ENCODE peak calls at places on chromosomes 3 and 15, in five cellular contexts. A is aorta, K is lower lobe of right lung, J is brain microvascular endothelial cell, Y is left ventricle myocardium inferior. T is an unnamed sample.
A peak's percentile ranks its signal among the peaks of the same experiment; 100 is the strongest.

GRCh38 chr3:48086736-48087470 is 70.7 kb upstream of the MAP4 start:
- DNase-seq in A (no peak), K (no peak), J (peak; percentile 50), Y (no peak), T (no peak)

GRCh38 chr3:19013879-19014278 is 134.4 kb upstream of the KCNH8 start:
- DNase-seq in A (no peak), K (no peak), J (no peak), Y (no peak), T (no peak)

GRCh38 chr3:88188436-88188835 is 38.7 kb downstream of the C3orf38 start:
- DNase-seq in A (no peak), K (no peak), J (peak; percentile 69), Y (peak; percentile 29), T (no peak)

GRCh38 chr3:108021533-108021932 is 69.3 kb downstream of the CD47 start:
- DNase-seq in A (no peak), K (no peak), J (no peak), Y (no peak), T (no peak)

GRCh38 chr3:194754091-194754490 is 68.4 kb downstream of the FAM43A start:
- DNase-seq in A (no peak), K (no peak), J (no peak), Y (no peak), T (no peak)

GRCh38 chr3:39154323-39155021 is 1.1 kb upstream of the CSRNP1 start:
- DNase-seq in A (peak; percentile 87), K (no peak), J (no peak), Y (no peak), T (no peak)

GRCh38 chr3:172675371-172676193 is 35.3 kb downstream of the NCEH1 start:
- DNase-seq in A (no peak), K (no peak), J (peak; percentile 44), Y (no peak), T (no peak)

GRCh38 chr15:96327155-96327741 is 3.3 kb upstream of the NR2F2 start:
- DNase-seq in A (no peak), K (no peak), J (peak; percentile 72), Y (no peak), T (no peak)

GRCh38 chr3:98630416-98630815 is 37.0 kb upstream of the CPOX start:
- DNase-seq in A (no peak), K (no peak), J (no peak), Y (no peak), T (no peak)

GRCh38 chr3:106339551-106339950 is 470.7 kb upstream of the CBLB start:
- DNase-seq in A (no peak), K (no peak), J (no peak), Y (no peak), T (no peak)

GRCh38 chr3:160707187-160707789 is 30.3 kb downstream of the ARL14 start:
- DNase-seq in A (no peak), K (no peak), J (peak; percentile 48), Y (no peak), T (peak; percentile 20)

GRCh38 chr3:194749631-194750271 is 64.1 kb downstream of the FAM43A start:
- DNase-seq in A (no peak), K (no peak), J (peak; percentile 38), Y (no peak), T (no peak)

GRCh38 chr15:42591238-42591936 is 16.0 kb downstream of the STARD9 start:
- DNase-seq in A (no peak), K (no peak), J (peak; percentile 25), Y (no peak), T (no peak)

GRCh38 chr3:106262976-106263375 is 394.2 kb upstream of the CBLB start:
- DNase-seq in A (no peak), K (no peak), J (peak; percentile 16), Y (no peak), T (no peak)

GRCh38 chr15:79209116-79209515 is 73.4 kb upstream of the ANKRD34C start:
- DNase-seq in A (no peak), K (no peak), J (no peak), Y (no peak), T (no peak)

GRCh38 chr3:53236112-53236841 is 19.5 kb downstream of the TKT start:
- DNase-seq in A (peak; percentile 87), K (peak; percentile 78), J (peak; percentile 82), Y (peak; percentile 71), T (peak; percentile 79)

GRCh38 chr3:29440321-29441019 is 159.6 kb downstream of the RBMS3 start:
- DNase-seq in A (no peak), K (no peak), J (no peak), Y (no peak), T (no peak)

GRCh38 chr3:56799251-56799882 is 2.4 kb downstream of the ARHGEF3 start:
- DNase-seq in A (no peak), K (no peak), J (no peak), Y (no peak), T (no peak)

GRCh38 chr3:50610992-50611463 is 546 bp downstream of the CISH start:
- DNase-seq in A (no peak), K (no peak), J (no peak), Y (peak; percentile 19), T (no peak)

GRCh38 chr3:172074578-172074977 is 35.2 kb downstream of the FNDC3B start:
- DNase-seq in A (no peak), K (no peak), J (no peak), Y (no peak), T (no peak)

GRCh38 chr3:106552401-106553043 is 683.7 kb upstream of the CBLB start:
- DNase-seq in A (no peak), K (no peak), J (no peak), Y (no peak), T (no peak)

GRCh38 chr15:42315435-42316020 is 42.3 kb upstream of the TMEM87A start:
- DNase-seq in A (no peak), K (no peak), J (no peak), Y (no peak), T (no peak)

GRCh38 chr3:11530153-11530721 is 113.5 kb downstream of the VGLL4 start:
- DNase-seq in A (peak; percentile 80), K (no peak), J (peak; percentile 96), Y (peak; percentile 67), T (no peak)

GRCh38 chr3:38190481-38190881 is 25.1 kb downstream of the OXSR1 start:
- DNase-seq in A (no peak), K (no peak), J (no peak), Y (no peak), T (no peak)

GRCh38 chr15:38559131-38559530 is 5.5 kb downstream of the RASGRP1 start:
- DNase-seq in A (no peak), K (no peak), J (no peak), Y (no peak), T (no peak)

GRCh38 chr15:73964736-73965093 is 27.4 kb downstream of the STOML1 start:
- DNase-seq in A (peak; percentile 95), K (peak; percentile 84), J (peak; percentile 76), Y (peak; percentile 84), T (peak; percentile 86)
- H3K27ac ChIP-seq in A (no peak overlapping the region), K (no peak overlapping the region), J (no peak overlapping the region), Y (no peak overlapping the region), T (peak overlapping the region; percentile 59)

DNA sequence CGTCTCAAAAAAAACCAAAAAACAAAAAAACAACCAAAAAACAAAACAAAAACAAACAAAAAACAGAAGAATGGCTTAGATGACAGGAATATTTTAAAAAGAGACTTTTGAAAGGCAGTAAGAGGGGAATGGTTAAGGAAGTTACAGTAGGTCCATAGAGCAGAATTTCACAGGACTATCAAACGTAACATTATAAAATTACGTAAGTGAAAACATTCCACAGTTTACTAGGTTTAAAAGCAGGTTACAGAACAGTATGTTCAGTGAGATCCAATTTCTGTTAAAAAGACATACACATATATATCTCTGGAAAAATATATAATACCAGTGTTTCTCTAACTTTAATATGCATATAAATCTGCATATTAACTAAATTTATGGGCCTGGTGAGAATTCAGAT is 50.2 kb upstream of the MUC13 start:
- DNase-seq in A (no peak), K (no peak), J (no peak), Y (no peak), T (no peak)
- H3K27ac ChIP-seq in A (no peak overlapping the region), K (peak overlapping the region; percentile 70), J (peak overlapping the region; percentile 31), Y (peak overlapping the region; percentile 80), T (peak overlapping the region; percentile 76)

GRCh38 chr15:89807689-89808088 is 7.0 kb downstream of the ANPEP start:
- DNase-seq in A (peak; percentile 30), K (no peak), J (no peak), Y (no peak), T (no peak)
- H3K27ac ChIP-seq in A (no peak overlapping the region), K (no peak overlapping the region), J (no peak overlapping the region), Y (no peak overlapping the region), T (no peak overlapping the region)

DNA sequence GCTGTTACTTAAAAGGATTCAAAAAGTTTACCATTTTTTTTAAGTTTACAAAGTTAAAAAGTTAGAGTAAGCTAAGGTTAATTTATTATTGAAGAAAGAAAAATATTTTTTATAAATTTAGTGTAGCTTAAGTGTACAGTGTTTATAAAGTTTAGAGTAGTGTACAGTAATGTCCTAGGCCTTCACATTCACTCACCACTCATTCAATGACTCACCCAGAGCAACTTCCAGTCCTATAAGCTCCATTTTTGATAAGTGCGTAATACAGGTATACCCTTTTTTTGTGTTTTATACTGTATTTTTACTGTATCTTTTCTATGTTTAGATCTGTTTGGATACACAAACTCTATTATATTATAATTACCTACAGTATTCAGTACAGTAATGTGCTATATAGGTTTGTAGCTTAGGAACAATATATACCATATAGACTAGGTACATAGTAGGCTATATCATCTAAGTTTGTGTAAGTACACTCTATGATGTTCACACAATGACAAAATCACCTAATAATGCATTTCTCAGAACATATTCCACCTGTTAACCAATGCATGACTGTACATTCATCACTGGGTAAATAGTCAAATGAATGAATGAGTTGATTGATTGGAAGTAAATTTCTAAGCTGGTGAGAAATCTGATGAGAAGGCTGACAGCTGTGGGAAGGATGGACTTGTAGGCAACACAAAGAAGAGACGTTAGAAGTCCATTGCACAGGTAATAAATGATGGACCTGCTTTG is 95.2 kb upstream of the CDIN1 start:
- DNase-seq in A (no peak), K (no peak), J (peak; percentile 25), Y (no peak), T (no peak)
- H3K27ac ChIP-seq in A (no peak overlapping the region), K (no peak overlapping the region), J (no peak overlapping the region), Y (no peak overlapping the region), T (no peak overlapping the region)

GRCh38 chr3:118977118-118977517 is 57.5 kb downstream of the IGSF11 start:
- DNase-seq in A (no peak), K (no peak), J (no peak), Y (no peak), T (no peak)
- H3K27ac ChIP-seq in A (no peak overlapping the region), K (no peak overlapping the region), J (no peak overlapping the region), Y (no peak overlapping the region), T (no peak overlapping the region)

GRCh38 chr3:184004483-184004882 is 13.2 kb downstream of the ABCC5 start:
- DNase-seq in A (no peak), K (no peak), J (no peak), Y (no peak), T (no peak)
- H3K27ac ChIP-seq in A (no peak overlapping the region), K (no peak overlapping the region), J (no peak overlapping the region), Y (peak overlapping the region; percentile 69), T (no peak overlapping the region)

GRCh38 chr3:136995652-136996051 is 37.9 kb downstream of the IL20RB start:
- DNase-seq in A (no peak), K (no peak), J (no peak), Y (no peak), T (no peak)
- H3K27ac ChIP-seq in A (peak overlapping the region; percentile 95), K (peak overlapping the region; percentile 74), J (no peak overlapping the region), Y (peak overlapping the region; percentile 89), T (peak overlapping the region; percentile 82)

GRCh38 chr3:8456118-8456811 is 45.4 kb upstream of the LMCD1 start:
- DNase-seq in A (no peak), K (peak; percentile 50), J (peak; percentile 52), Y (no peak), T (no peak)
- H3K27ac ChIP-seq in A (peak overlapping the region; percentile 55), K (peak overlapping the region; percentile 22), J (peak overlapping the region; percentile 62), Y (no peak overlapping the region), T (no peak overlapping the region)